ENCODE peak calls at places on chromosome 1, in eight cellular contexts. One of them, this sample, is unnamed.

GRCh38 chr1:214392246-214392645 is 111.3 kb downstream of the SMYD2 start:
- DNase-seq in upper lobe of right lung: no peak
- DNase-seq in adrenal gland: no peak
- DNase-seq in H9: no peak
- DNase-seq in left lung: no peak
- DNase-seq in CD8-positive, alpha-beta memory T cell: no peak
- DNase-seq in IMR-90: peak; percentile 84
- DNase-seq in CD8-positive, alpha-beta T cell: no peak
- DNase-seq in this sample: no peak

GRCh38 chr1:16146888-16147614 is 8.8 kb downstream of the EPHA2 start:
- DNase-seq in left lung: no peak
- DNase-seq in IMR-90: peak; percentile 65
- DNase-seq in adrenal gland: peak; percentile 77
- DNase-seq in upper lobe of right lung: no peak
- DNase-seq in CD8-positive, alpha-beta memory T cell: no peak
- DNase-seq in CD8-positive, alpha-beta T cell: no peak
- DNase-seq in H9: no peak
- DNase-seq in this sample: no peak

GRCh38 chr1:230820568-230820967 is 47.8 kb downstream of the C1orf198 start:
- DNase-seq in left lung: no peak
- DNase-seq in upper lobe of right lung: no peak
- DNase-seq in H9: no peak
- DNase-seq in IMR-90: no peak
- DNase-seq in adrenal gland: no peak
- DNase-seq in CD8-positive, alpha-beta T cell: no peak
- DNase-seq in CD8-positive, alpha-beta memory T cell: no peak
- DNase-seq in this sample: no peak

GRCh38 chr1:70038025-70038424 is 167.4 kb downstream of the LRRC40 start:
- DNase-seq in CD8-positive, alpha-beta memory T cell: no peak
- DNase-seq in upper lobe of right lung: no peak
- DNase-seq in H9: peak; percentile 45
- DNase-seq in CD8-positive, alpha-beta T cell: no peak
- DNase-seq in left lung: no peak
- DNase-seq in adrenal gland: no peak
- DNase-seq in IMR-90: no peak
- DNase-seq in this sample: no peak

GRCh38 chr1:184036517-184036949 is 995 bp downstream of the COLGALT2 start:
- DNase-seq in CD8-positive, alpha-beta T cell: no peak
- DNase-seq in CD8-positive, alpha-beta memory T cell: peak; percentile 51
- DNase-seq in upper lobe of right lung: peak; percentile 68
- DNase-seq in left lung: peak; percentile 76
- DNase-seq in H9: peak; percentile 71
- DNase-seq in IMR-90: no peak
- DNase-seq in adrenal gland: peak; percentile 68
- DNase-seq in this sample: no peak

GRCh38 chr1:24216254-24216653 is 29.2 kb upstream of the IFNLR1 start:
- DNase-seq in adrenal gland: no peak
- DNase-seq in IMR-90: no peak
- DNase-seq in left lung: no peak
- DNase-seq in CD8-positive, alpha-beta T cell: no peak
- DNase-seq in CD8-positive, alpha-beta memory T cell: no peak
- DNase-seq in upper lobe of right lung: peak; percentile 70
- DNase-seq in H9: no peak
- DNase-seq in this sample: no peak

GRCh38 chr1:159817276-159818041 is 9.2 kb upstream of the SLAMF8 start:
- DNase-seq in upper lobe of right lung: no peak
- DNase-seq in CD8-positive, alpha-beta memory T cell: no peak
- DNase-seq in IMR-90: no peak
- DNase-seq in adrenal gland: peak; percentile 56
- DNase-seq in CD8-positive, alpha-beta T cell: no peak
- DNase-seq in left lung: no peak
- DNase-seq in H9: no peak
- DNase-seq in this sample: no peak

GRCh38 chr1:57503337-57503736 is 79.5 kb upstream of the DAB1 start:
- DNase-seq in upper lobe of right lung: no peak
- DNase-seq in H9: no peak
- DNase-seq in IMR-90: no peak
- DNase-seq in adrenal gland: no peak
- DNase-seq in CD8-positive, alpha-beta memory T cell: no peak
- DNase-seq in CD8-positive, alpha-beta T cell: no peak
- DNase-seq in left lung: no peak
- DNase-seq in this sample: no peak

GRCh38 chr1:97930472-97930871 is 9.6 kb upstream of the DPYD start:
- DNase-seq in CD8-positive, alpha-beta memory T cell: no peak
- DNase-seq in CD8-positive, alpha-beta T cell: no peak
- DNase-seq in IMR-90: no peak
- DNase-seq in upper lobe of right lung: no peak
- DNase-seq in left lung: no peak
- DNase-seq in adrenal gland: no peak
- DNase-seq in H9: no peak
- DNase-seq in this sample: no peak

GRCh38 chr1:87927391-87928073 is 598.9 kb downstream of the LMO4 start:
- DNase-seq in upper lobe of right lung: no peak
- DNase-seq in H9: no peak
- DNase-seq in CD8-positive, alpha-beta memory T cell: no peak
- DNase-seq in CD8-positive, alpha-beta T cell: no peak
- DNase-seq in adrenal gland: no peak
- DNase-seq in left lung: no peak
- DNase-seq in IMR-90: no peak
- DNase-seq in this sample: no peak

GRCh38 chr1:93111065-93111464 is 32.0 kb downstream of the MTF2 start:
- DNase-seq in adrenal gland: no peak
- DNase-seq in left lung: no peak
- DNase-seq in H9: no peak
- DNase-seq in upper lobe of right lung: no peak
- DNase-seq in CD8-positive, alpha-beta memory T cell: no peak
- DNase-seq in IMR-90: no peak
- DNase-seq in CD8-positive, alpha-beta T cell: no peak
- DNase-seq in this sample: no peak

GRCh38 chr1:93108335-93108734 is 29.3 kb downstream of the MTF2 start:
- DNase-seq in adrenal gland: no peak
- DNase-seq in left lung: no peak
- DNase-seq in upper lobe of right lung: no peak
- DNase-seq in IMR-90: no peak
- DNase-seq in H9: no peak
- DNase-seq in CD8-positive, alpha-beta memory T cell: no peak
- DNase-seq in CD8-positive, alpha-beta T cell: no peak
- DNase-seq in this sample: no peak

GRCh38 chr1:93111561-93111960 is 32.5 kb downstream of the MTF2 start:
- DNase-seq in CD8-positive, alpha-beta T cell: no peak
- DNase-seq in H9: no peak
- DNase-seq in CD8-positive, alpha-beta memory T cell: no peak
- DNase-seq in left lung: no peak
- DNase-seq in IMR-90: peak; percentile 15
- DNase-seq in upper lobe of right lung: no peak
- DNase-seq in adrenal gland: no peak
- DNase-seq in this sample: no peak

GRCh38 chr1:93109578-93109977 is 30.5 kb downstream of the MTF2 start:
- DNase-seq in left lung: no peak
- DNase-seq in IMR-90: no peak
- DNase-seq in CD8-positive, alpha-beta T cell: no peak
- DNase-seq in H9: no peak
- DNase-seq in upper lobe of right lung: no peak
- DNase-seq in adrenal gland: no peak
- DNase-seq in CD8-positive, alpha-beta memory T cell: no peak
- DNase-seq in this sample: no peak

GRCh38 chr1:93107395-93107794 is 28.3 kb downstream of the MTF2 start:
- DNase-seq in IMR-90: no peak
- DNase-seq in upper lobe of right lung: no peak
- DNase-seq in adrenal gland: no peak
- DNase-seq in left lung: no peak
- DNase-seq in CD8-positive, alpha-beta memory T cell: no peak
- DNase-seq in CD8-positive, alpha-beta T cell: no peak
- DNase-seq in H9: no peak
- DNase-seq in this sample: no peak
- H3K9me3 ChIP-seq in IMR-90: no peaks in the 10 kb centered on the region
- H3K9me3 ChIP-seq in upper lobe of right lung: no peaks in the 10 kb centered on the region
- H3K9me3 ChIP-seq in adrenal gland: no peaks in the 10 kb centered on the region
- H3K9me3 ChIP-seq in left lung: peaks cover 10% of the 10 kb centered on the region
- H3K9me3 ChIP-seq in CD8-positive, alpha-beta memory T cell: no peaks in the 10 kb centered on the region
- H3K9me3 ChIP-seq in CD8-positive, alpha-beta T cell: no peaks in the 10 kb centered on the region
- H3K9me3 ChIP-seq in H9: no peaks in the 10 kb centered on the region
- H3K9me3 ChIP-seq in this sample: no peaks in the 10 kb centered on the region

DNA sequence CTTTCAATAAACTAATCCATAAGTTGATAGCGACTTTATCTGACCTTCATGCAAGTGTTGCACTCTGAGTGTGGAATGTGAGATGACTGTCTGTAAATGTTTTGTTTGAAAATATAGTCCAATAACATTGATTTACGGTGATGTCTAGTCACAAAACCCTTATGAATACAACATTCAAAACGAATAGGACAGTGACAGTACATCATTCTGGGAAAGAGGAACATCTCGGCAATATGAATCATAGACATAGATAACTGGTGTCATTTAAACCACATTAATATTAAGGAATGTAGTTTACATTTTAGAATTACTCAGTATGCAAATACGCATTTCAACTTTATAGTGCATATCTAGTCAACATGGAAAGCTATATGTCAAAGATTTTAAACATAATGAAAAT is 1311.6 kb upstream of the ADGRL4 start:
- DNase-seq in CD8-positive, alpha-beta memory T cell: no peak
- DNase-seq in CD8-positive, alpha-beta T cell: no peak
- DNase-seq in IMR-90: no peak
- DNase-seq in adrenal gland: no peak
- DNase-seq in left lung: no peak
- DNase-seq in upper lobe of right lung: no peak
- DNase-seq in H9: no peak
- DNase-seq in this sample: no peak
- H3K9me3 ChIP-seq in CD8-positive, alpha-beta memory T cell: no peaks in the 10 kb centered on the region
- H3K9me3 ChIP-seq in CD8-positive, alpha-beta T cell: no peaks in the 10 kb centered on the region
- H3K9me3 ChIP-seq in IMR-90: no peaks in the 10 kb centered on the region
- H3K9me3 ChIP-seq in adrenal gland: no peaks in the 10 kb centered on the region
- H3K9me3 ChIP-seq in left lung: no peaks in the 10 kb centered on the region
- H3K9me3 ChIP-seq in upper lobe of right lung: no peaks in the 10 kb centered on the region
- H3K9me3 ChIP-seq in H9: no peaks in the 10 kb centered on the region
- H3K9me3 ChIP-seq in this sample: no peaks in the 10 kb centered on the region

GRCh38 chr1:4362314-4363044 is 291.9 kb upstream of the AJAP1 start:
- DNase-seq in H9: no peak
- DNase-seq in adrenal gland: no peak
- DNase-seq in CD8-positive, alpha-beta T cell: no peak
- DNase-seq in CD8-positive, alpha-beta memory T cell: no peak
- DNase-seq in upper lobe of right lung: no peak
- DNase-seq in left lung: no peak
- DNase-seq in IMR-90: no peak
- DNase-seq in this sample: no peak
- H3K9me3 ChIP-seq in H9: no peaks in the 10 kb centered on the region
- H3K9me3 ChIP-seq in adrenal gland: no peaks in the 10 kb centered on the region
- H3K9me3 ChIP-seq in CD8-positive, alpha-beta T cell: no peaks in the 10 kb centered on the region
- H3K9me3 ChIP-seq in CD8-positive, alpha-beta memory T cell: no peaks in the 10 kb centered on the region
- H3K9me3 ChIP-seq in upper lobe of right lung: no peaks in the 10 kb centered on the region
- H3K9me3 ChIP-seq in left lung: no peaks in the 10 kb centered on the region
- H3K9me3 ChIP-seq in IMR-90: peaks cover 53% of the 10 kb centered on the region
- H3K9me3 ChIP-seq in this sample: no peaks in the 10 kb centered on the region

DNA sequence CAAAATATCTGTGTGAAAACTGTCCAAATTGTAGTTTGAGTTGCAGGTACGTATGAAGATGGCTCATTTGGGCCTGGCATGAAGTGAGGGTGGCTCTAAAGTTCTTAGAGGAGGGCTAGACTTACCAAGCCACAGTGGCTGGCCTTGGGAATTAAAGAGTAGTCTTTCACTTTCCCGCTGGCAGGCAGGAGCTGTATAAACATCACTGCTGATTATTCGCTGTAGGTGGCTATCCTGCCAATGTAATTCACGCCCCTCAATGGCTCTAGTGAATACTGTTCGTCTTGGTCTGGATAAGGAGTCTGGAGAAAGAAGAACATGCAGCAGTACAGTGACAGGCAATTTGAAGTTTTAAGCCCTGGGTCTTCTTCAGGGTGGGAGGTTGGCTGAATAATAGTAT is 31.0 kb downstream of the UROD start:
- DNase-seq in IMR-90: no peak
- DNase-seq in CD8-positive, alpha-beta memory T cell: no peak
- DNase-seq in upper lobe of right lung: no peak
- DNase-seq in left lung: no peak
- DNase-seq in H9: no peak
- DNase-seq in adrenal gland: no peak
- DNase-seq in CD8-positive, alpha-beta T cell: no peak
- DNase-seq in this sample: no peak
- H3K9me3 ChIP-seq in IMR-90: no peaks in the 10 kb centered on the region
- H3K9me3 ChIP-seq in CD8-positive, alpha-beta memory T cell: no peaks in the 10 kb centered on the region
- H3K9me3 ChIP-seq in upper lobe of right lung: no peaks in the 10 kb centered on the region
- H3K9me3 ChIP-seq in left lung: no peaks in the 10 kb centered on the region
- H3K9me3 ChIP-seq in H9: no peaks in the 10 kb centered on the region
- H3K9me3 ChIP-seq in adrenal gland: no peaks in the 10 kb centered on the region
- H3K9me3 ChIP-seq in CD8-positive, alpha-beta T cell: no peaks in the 10 kb centered on the region
- H3K9me3 ChIP-seq in this sample: no peaks in the 10 kb centered on the region

GRCh38 chr1:243230914-243231313 is 24.2 kb downstream of the CEP170 start:
- DNase-seq in adrenal gland: no peak
- DNase-seq in IMR-90: peak; percentile 44
- DNase-seq in H9: no peak
- DNase-seq in left lung: no peak
- DNase-seq in upper lobe of right lung: no peak
- DNase-seq in CD8-positive, alpha-beta memory T cell: no peak
- DNase-seq in CD8-positive, alpha-beta T cell: no peak
- DNase-seq in this sample: no peak

GRCh38 chr1:243229526-243229925 is 25.6 kb downstream of the CEP170 start:
- DNase-seq in adrenal gland: no peak
- DNase-seq in upper lobe of right lung: no peak
- DNase-seq in IMR-90: no peak
- DNase-seq in CD8-positive, alpha-beta T cell: no peak
- DNase-seq in left lung: no peak
- DNase-seq in H9: no peak
- DNase-seq in CD8-positive, alpha-beta memory T cell: no peak
- DNase-seq in this sample: no peak

GRCh38 chr1:243236604-243237252 is 18.4 kb downstream of the CEP170 start:
- DNase-seq in upper lobe of right lung: no peak
- DNase-seq in left lung: no peak
- DNase-seq in H9: no peak
- DNase-seq in CD8-positive, alpha-beta T cell: no peak
- DNase-seq in IMR-90: no peak
- DNase-seq in CD8-positive, alpha-beta memory T cell: no peak
- DNase-seq in adrenal gland: no peak
- DNase-seq in this sample: no peak

GRCh38 chr1:243233908-243234307 is 21.2 kb downstream of the CEP170 start:
- DNase-seq in H9: no peak
- DNase-seq in CD8-positive, alpha-beta T cell: no peak
- DNase-seq in left lung: no peak
- DNase-seq in CD8-positive, alpha-beta memory T cell: no peak
- DNase-seq in IMR-90: peak; percentile 94
- DNase-seq in adrenal gland: no peak
- DNase-seq in upper lobe of right lung: no peak
- DNase-seq in this sample: no peak

GRCh38 chr1:243234978-243235657 is 20.0 kb downstream of the CEP170 start:
- DNase-seq in adrenal gland: no peak
- DNase-seq in IMR-90: peak; percentile 79
- DNase-seq in CD8-positive, alpha-beta T cell: no peak
- DNase-seq in CD8-positive, alpha-beta memory T cell: no peak
- DNase-seq in left lung: no peak
- DNase-seq in upper lobe of right lung: no peak
- DNase-seq in H9: no peak
- DNase-seq in this sample: no peak
- H3K9me3 ChIP-seq in adrenal gland: no peaks in the 10 kb centered on the region
- H3K9me3 ChIP-seq in IMR-90: peaks cover 11% of the 10 kb centered on the region
- H3K9me3 ChIP-seq in CD8-positive, alpha-beta T cell: peaks cover 6% of the 10 kb centered on the region
- H3K9me3 ChIP-seq in CD8-positive, alpha-beta memory T cell: peaks cover 10% of the 10 kb centered on the region
- H3K9me3 ChIP-seq in left lung: peaks cover 26% of the 10 kb centered on the region
- H3K9me3 ChIP-seq in upper lobe of right lung: peaks cover 12% of the 10 kb centered on the region
- H3K9me3 ChIP-seq in H9: peaks cover 6% of the 10 kb centered on the region
- H3K9me3 ChIP-seq in this sample: peaks cover 20% of the 10 kb centered on the region

DNA sequence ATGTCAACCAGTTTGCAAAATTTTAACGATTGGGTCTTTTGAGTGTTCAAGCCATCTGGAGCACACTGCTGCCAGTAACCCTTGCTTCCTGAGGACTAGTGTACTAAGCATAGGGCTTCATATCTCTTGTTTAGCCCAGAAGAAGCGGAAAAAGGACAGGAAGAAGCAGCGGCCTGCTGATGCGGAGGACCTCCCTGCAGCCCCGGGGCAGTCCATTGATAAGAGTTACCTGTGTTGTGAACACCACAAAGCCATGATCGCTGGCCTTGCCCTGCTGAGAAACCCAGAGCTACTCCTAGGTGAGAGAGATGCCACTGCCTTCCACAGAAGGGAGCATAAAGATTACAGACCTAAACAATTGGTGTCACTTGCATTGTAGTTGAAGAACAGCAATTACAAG is 8.9 kb downstream of the METTL13 start:
- DNase-seq in upper lobe of right lung: no peak
- DNase-seq in H9: no peak
- DNase-seq in adrenal gland: no peak
- DNase-seq in CD8-positive, alpha-beta T cell: no peak
- DNase-seq in CD8-positive, alpha-beta memory T cell: no peak
- DNase-seq in IMR-90: no peak
- DNase-seq in left lung: peak; percentile 53
- DNase-seq in this sample: no peak
- H3K9me3 ChIP-seq in upper lobe of right lung: no peaks in the 10 kb centered on the region
- H3K9me3 ChIP-seq in H9: no peaks in the 10 kb centered on the region
- H3K9me3 ChIP-seq in adrenal gland: no peaks in the 10 kb centered on the region
- H3K9me3 ChIP-seq in CD8-positive, alpha-beta T cell: no peaks in the 10 kb centered on the region
- H3K9me3 ChIP-seq in CD8-positive, alpha-beta memory T cell: no peaks in the 10 kb centered on the region
- H3K9me3 ChIP-seq in IMR-90: no peaks in the 10 kb centered on the region
- H3K9me3 ChIP-seq in left lung: no peaks in the 10 kb centered on the region
- H3K9me3 ChIP-seq in this sample: no peaks in the 10 kb centered on the region

This sample was measured in ascending aorta.